ENCODE peak calls at places on chromosome 12, in eight cellular contexts. C, A, T, W, N, H, L and Q are unnamed samples. For H3K9me3, the result is how much of the 10 kb centered on the place peaks cover.

GRCh38 chr12:121438905-121439304 is 39.0 kb downstream of the RNF34 start:
- DNase-seq in C (no peak), T (no peak), H (no peak), A (no peak), W (no peak), N (no peak), L (no peak), Q (no peak)

GRCh38 chr12:94146166-94146565 is 2.2 kb upstream of the PLXNC1 start:
- DNase-seq in H (no peak), W (no peak), T (no peak), C (no peak), L (no peak), A (no peak), N (no peak), Q (no peak)

GRCh38 chr12:45583011-45583657 is 146.4 kb upstream of the ARID2 start:
- DNase-seq in W (no peak), T (no peak), L (no peak), N (no peak), A (peak), H (no peak), C (no peak), Q (no peak)

GRCh38 chr12:59847127-59847526 is 251.3 kb downstream of the SLC16A7 start:
- DNase-seq in C (no peak), A (no peak), N (no peak), T (no peak), W (no peak), H (no peak), L (no peak), Q (no peak)

GRCh38 chr12:2052861-2053674 is at the start of gene CACNA1C:
- DNase-seq in N (peak), A (peak), L (peak), W (no peak), T (no peak), H (no peak), C (peak), Q (peak)

GRCh38 chr12:94867066-94867855 is 136.2 kb downstream of the NDUFA12 start:
- DNase-seq in N (no peak), L (no peak), T (no peak), C (no peak), H (no peak), W (no peak), A (no peak), Q (no peak)

GRCh38 chr12:82326905-82327503 is 31.2 kb downstream of the CCDC59 start:
- DNase-seq in T (no peak), H (no peak), A (no peak), W (no peak), N (peak), L (no peak), C (peak), Q (no peak)

GRCh38 chr12:130568041-130568440 is 148.1 kb downstream of the RIMBP2 start:
- DNase-seq in N (no peak), C (no peak), T (no peak), A (no peak), L (no peak), W (no peak), H (no peak), Q (no peak)

GRCh38 chr12:129185855-129186254 is 332.6 kb downstream of the GLT1D1 start:
- DNase-seq in L (no peak), T (no peak), A (no peak), H (no peak), C (no peak), N (no peak), W (no peak), Q (no peak)

GRCh38 chr12:119843100-119843499 is 34.0 kb downstream of the CIT start:
- DNase-seq in W (no peak), H (no peak), C (peak), T (no peak), A (no peak), L (no peak), N (peak), Q (no peak)

GRCh38 chr12:112025808-112026375 is 12.7 kb downstream of the ERP29 start:
- DNase-seq in L (no peak), C (no peak), N (no peak), A (no peak), T (no peak), W (no peak), H (no peak), Q (no peak)

GRCh38 chr12:124385219-124385969 is 90.5 kb downstream of the RFLNA start:
- DNase-seq in N (no peak), C (no peak), A (no peak), T (peak), L (peak), W (no peak), H (no peak), Q (no peak)

GRCh38 chr12:29562167-29562776 is 64.8 kb upstream of the OVCH1 start:
- DNase-seq in W (no peak), L (peak), H (no peak), A (peak), N (peak), T (no peak), C (no peak), Q (no peak)

GRCh38 chr12:104055686-104056388 is 5.8 kb upstream of the GLT8D2 start:
- DNase-seq in L (peak), W (no peak), C (no peak), T (no peak), H (no peak), A (peak), N (no peak), Q (no peak)

GRCh38 chr12:2185751-2186341 is 133.1 kb downstream of the CACNA1C start:
- DNase-seq in C (no peak), N (no peak), A (no peak), W (no peak), L (no peak), T (no peak), H (no peak), Q (no peak)

GRCh38 chr12:68901551-68901950 is 31.4 kb downstream of the CPM start:
- DNase-seq in C (no peak), W (no peak), L (no peak), H (no peak), A (no peak), N (no peak), T (no peak), Q (no peak)

GRCh38 chr12:68900241-68900640 is 32.7 kb downstream of the CPM start:
- DNase-seq in T (no peak), H (no peak), W (no peak), L (no peak), N (no peak), A (no peak), C (no peak), Q (no peak)

GRCh38 chr12:68903511-68903910 is 29.5 kb downstream of the CPM start:
- DNase-seq in A (no peak), H (no peak), N (no peak), L (no peak), W (no peak), C (no peak), T (no peak), Q (no peak)

GRCh38 chr12:68899251-68899771 is 33.7 kb downstream of the CPM start:
- DNase-seq in H (no peak), L (no peak), C (peak), T (no peak), W (no peak), A (peak), N (no peak), Q (no peak)

GRCh38 chr12:68901145-68901544 is 31.8 kb downstream of the CPM start:
- DNase-seq in A (no peak), T (no peak), L (no peak), H (no peak), W (no peak), C (no peak), N (no peak), Q (no peak)
- TF ChIP-seq CTCF in A (no peak), T (no peak), L (no peak), H (no peak), W (no peak), C (no peak), N (no peak), Q (no peak)

DNA sequence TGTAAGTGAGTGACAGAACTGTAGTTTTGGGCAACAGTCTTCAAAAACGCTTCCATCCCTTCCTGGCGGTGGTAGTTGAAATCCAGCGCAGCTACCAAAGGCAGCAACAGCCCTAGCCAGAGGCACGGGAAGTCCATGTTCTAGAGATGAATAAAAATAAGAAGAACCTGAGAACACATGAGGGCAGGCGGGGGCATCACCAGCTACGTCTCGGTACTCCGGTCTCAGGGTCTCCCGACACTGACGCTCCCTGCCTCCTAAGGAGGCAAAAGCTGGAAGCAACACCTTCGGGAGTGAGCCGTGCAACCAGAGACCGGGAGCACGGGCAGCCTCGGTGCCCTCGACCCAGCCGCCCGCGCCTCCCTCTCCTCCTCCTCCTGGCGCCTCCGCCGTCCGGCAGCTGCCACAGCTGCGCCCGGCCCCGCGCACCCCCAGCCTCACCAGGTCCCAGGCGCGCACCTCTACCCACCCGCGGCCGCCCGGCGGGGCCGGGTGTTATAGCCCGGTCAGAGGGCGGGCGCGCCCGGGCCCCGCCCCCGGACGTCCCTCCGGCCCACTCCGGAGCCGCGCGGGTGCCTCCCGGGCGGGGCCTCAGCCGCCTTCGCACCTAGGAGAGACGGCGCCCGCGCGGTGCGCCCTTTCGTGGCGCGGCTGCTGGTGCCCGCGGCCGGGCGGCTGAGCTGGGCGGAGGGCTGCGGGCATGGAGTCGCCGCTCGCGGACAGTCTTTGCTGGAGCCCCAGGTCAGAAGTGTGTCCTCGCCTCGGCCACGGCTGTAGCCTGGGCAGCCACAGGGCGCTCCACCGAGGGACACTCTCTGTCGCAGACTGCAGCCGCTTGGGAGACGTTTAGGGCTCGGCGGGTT is at the start of gene CPM:
- DNase-seq in T (peak), N (peak), W (peak), H (no peak), C (peak), A (peak), L (peak), Q (peak)
- H3K27ac ChIP-seq in T (no peak), N (no peak), W (peak), H (peak), C (no peak), A (peak), L (peak), Q (no peak)

DNA sequence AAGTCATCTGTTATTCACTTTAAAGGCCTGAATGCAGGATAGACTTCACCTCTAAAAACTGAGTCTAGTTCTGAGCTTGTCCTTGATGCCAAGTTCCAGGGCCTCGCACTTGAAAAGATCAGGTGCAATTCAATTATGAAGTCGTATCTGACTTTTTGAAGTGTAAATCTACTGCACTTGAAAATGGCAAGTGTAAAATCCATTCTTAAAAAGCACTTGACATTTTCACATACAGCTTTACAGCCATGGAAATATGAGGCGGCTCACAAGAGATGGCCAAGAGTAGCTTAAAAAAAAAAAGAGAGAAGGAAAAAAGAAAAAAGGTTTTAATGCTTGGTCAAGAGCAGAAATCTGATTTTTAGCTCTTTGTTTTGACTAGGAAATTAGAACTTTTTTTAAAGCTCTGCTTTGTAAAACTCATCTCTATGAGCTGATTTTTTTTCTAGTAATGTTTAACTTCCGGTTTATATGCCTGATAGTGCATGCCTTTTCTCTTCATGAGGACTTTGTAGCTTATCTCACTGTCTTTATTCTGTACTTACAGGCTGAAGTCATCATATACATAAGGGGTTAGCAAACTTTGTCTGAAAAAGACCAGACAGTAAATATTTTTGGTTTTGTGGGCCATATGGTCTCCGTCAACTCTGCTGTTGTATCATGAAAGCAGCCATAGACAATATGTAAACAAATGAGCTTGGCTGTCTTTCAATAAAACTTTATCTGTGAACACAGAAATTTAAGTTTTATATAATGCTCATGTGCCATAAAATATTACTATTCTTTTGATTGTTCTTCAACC is 172.3 kb downstream of the GXYLT1 start:
- DNase-seq in L (no peak), A (no peak), T (no peak), C (no peak), N (peak), H (no peak), W (no peak), Q (no peak)
- H3K9me3 ChIP-seq in L (under half), A (under half), T (under half), C (under half), N (under half), H (under half), W (under half), Q (under half)

GRCh38 chr12:56941299-56942017 is 7.2 kb upstream of the SDR9C7 start:
- DNase-seq in C (no peak), H (no peak), L (no peak), T (peak), N (no peak), A (peak), W (no peak), Q (no peak)
- TF ChIP-seq CTCF in C (no peak), H (no peak), L (no peak), T (no peak), N (no peak), A (no peak), W (no peak), Q (no peak)

GRCh38 chr12:106774808-106775524 is 484 bp downstream of the RIC8B start:
- DNase-seq in H (no peak), C (no peak), T (no peak), N (no peak), A (no peak), W (no peak), L (no peak), Q (no peak)
- H3K27ac ChIP-seq in H (peak), C (peak), T (peak), N (peak), A (peak), W (peak), L (peak), Q (peak)